ENCODE peak calls at places on chromosomes 11 and 22, in nine cellular contexts. U is EH; P is GM19239; R is kidney glomerular epithelial cell; B is stimulated activated CD8-positive, alpha-beta memory T cell treated with anti-CD3 and anti-CD28 coated beads, Interleukin-4, amount 100 ng/mL, for 4 hours; K is astrocyte of the spinal cord; N is NCI-H1417; T is EL; I is nephron progenitor cell. L is an unnamed sample.

GRCh38 chr11:14269956-14270355 is 89.0 kb downstream of the RRAS2 start:
- DNase-seq in P (no peak), U (no peak), N (no peak), B (no peak), T (no peak), K (no peak), R (no peak), I (no peak), L (no peak)

GRCh38 chr11:117145393-117145761 is 1.3 kb downstream of the PAFAH1B2 start:
- DNase-seq in B (no peak), R (peak; percentile 54), I (peak; percentile 48), P (no peak), K (peak; percentile 41), U (peak; percentile 54), N (no peak), T (peak; percentile 65), L (no peak)

GRCh38 chr11:106697058-106697457 is 321.2 kb downstream of the GUCY1A2 start:
- DNase-seq in P (no peak), B (no peak), T (peak; percentile 28), R (peak; percentile 58), N (no peak), K (peak; percentile 53), U (peak; percentile 46), I (no peak), L (no peak)

GRCh38 chr11:125165111-125165663 is 636 bp downstream of the PKNOX2 start:
- DNase-seq in I (peak; percentile 47), P (peak; percentile 56), T (peak; percentile 41), R (no peak), K (peak; percentile 51), U (peak; percentile 39), N (no peak), B (no peak), L (no peak)

GRCh38 chr22:43365715-43366440 is 22.7 kb upstream of the SCUBE1 start:
- DNase-seq in R (no peak), P (no peak), K (no peak), B (no peak), T (no peak), U (no peak), N (no peak), I (no peak), L (no peak)

GRCh38 chr22:22371031-22371541 is 126.5 kb downstream of the VPREB1 start:
- DNase-seq in K (no peak), N (no peak), T (no peak), P (no peak), B (no peak), U (no peak), R (no peak), I (no peak), L (no peak)

GRCh38 chr22:30605449-30606110 is 1.4 kb upstream of the TCN2 start:
- DNase-seq in I (peak; percentile 43), T (peak; percentile 39), P (peak; percentile 41), U (peak; percentile 41), N (peak; percentile 40), B (no peak), K (peak; percentile 45), R (peak; percentile 28), L (no peak)

GRCh38 chr22:42641801-42642413 is 1.5 kb upstream of the ATP5MGL start:
- DNase-seq in B (no peak), K (no peak), U (no peak), I (no peak), P (no peak), T (no peak), N (no peak), R (no peak), L (no peak)

GRCh38 chr11:62708423-62709261 is 1.2 kb downstream of the GNG3 start:
- DNase-seq in K (no peak), P (no peak), R (no peak), N (peak; percentile 70), I (no peak), B (peak; percentile 19), T (no peak), U (no peak), L (no peak)

GRCh38 chr22:28116261-28116673 is 197.2 kb upstream of the PITPNB start:
- DNase-seq in U (peak; percentile 94), B (no peak), I (no peak), K (peak; percentile 90), T (peak; percentile 94), P (no peak), N (no peak), R (peak; percentile 100), L (no peak)

GRCh38 chr11:117259417-117259816 is 26.9 kb downstream of the RNF214 start:
- DNase-seq in R (peak; percentile 33), P (no peak), I (no peak), U (peak; percentile 86), N (no peak), K (peak; percentile 59), T (peak; percentile 71), B (no peak), L (no peak)

GRCh38 chr22:17779286-17780115 is 5.2 kb upstream of the BID start:
- DNase-seq in R (no peak), N (no peak), B (no peak), P (peak; percentile 83), I (no peak), K (no peak), U (no peak), T (no peak), L (no peak)

GRCh38 chr11:128551641-128552335 is 35.6 kb downstream of the ETS1 start:
- DNase-seq in K (no peak), N (no peak), I (no peak), P (peak; percentile 32), R (no peak), U (no peak), T (no peak), B (no peak), L (no peak)

GRCh38 chr11:8712506-8712905 is 29.9 kb downstream of the RPL27A start:
- DNase-seq in N (no peak), P (no peak), B (no peak), R (no peak), T (no peak), U (no peak), K (no peak), I (no peak), L (no peak)

GRCh38 chr22:29487587-29487986 is 7.6 kb downstream of the NEFH start:
- DNase-seq in I (no peak), T (no peak), K (no peak), B (no peak), R (no peak), U (no peak), N (no peak), P (no peak), L (no peak)

GRCh38 chr22:36160499-36160942 is at the start of gene APOL3:
- DNase-seq in B (no peak), U (peak; percentile 66), I (no peak), R (no peak), T (peak; percentile 53), P (no peak), K (peak; percentile 68), N (no peak), L (no peak)

GRCh38 chr11:75288846-75289760 is 48.5 kb downstream of the TPBGL start:
- DNase-seq in P (no peak), I (no peak), B (no peak), N (no peak), T (no peak), K (no peak), U (peak; percentile 8), R (no peak), L (no peak)

GRCh38 chr22:46042786-46043185 is 65.8 kb upstream of the WNT7B start:
- DNase-seq in U (peak; percentile 74), N (no peak), P (no peak), K (no peak), R (no peak), B (no peak), I (no peak), T (peak; percentile 57), L (no peak)

GRCh38 chr11:118211006-118211405 is 13.8 kb downstream of the JAML start:
- DNase-seq in N (peak; percentile 16), R (peak; percentile 3), B (no peak), U (peak; percentile 20), T (peak; percentile 19), K (no peak), I (no peak), P (no peak), L (no peak)

GRCh38 chr22:50306753-50307749 is at the start of gene PLXNB2:
- DNase-seq in P (peak; percentile 89), K (peak; percentile 84), N (peak; percentile 44), I (peak; percentile 82), B (no peak), T (peak; percentile 80), R (no peak), U (peak; percentile 82), L (no peak)

GRCh38 chr11:66841861-66842260 is 1.4 kb upstream of the RCE1 start:
- DNase-seq in K (no peak), I (no peak), P (no peak), N (no peak), R (no peak), T (no peak), B (no peak), U (no peak), L (no peak)

GRCh38 chr22:46043339-46043738 is 66.4 kb upstream of the WNT7B start:
- DNase-seq in B (no peak), K (no peak), T (no peak), I (no peak), P (no peak), R (no peak), N (no peak), U (peak; percentile 17), L (no peak)

GRCh38 chr11:67374571-67375276 is 1.3 kb upstream of the CLCF1 start:
- DNase-seq in K (no peak), P (no peak), R (peak; percentile 87), B (no peak), U (peak; percentile 62), T (peak; percentile 52), I (no peak), N (no peak), L (no peak)

GRCh38 chr11:28195449-28195848 is 87.3 kb downstream of the METTL15 start:
- DNase-seq in U (peak; percentile 42), I (no peak), K (no peak), P (no peak), R (no peak), T (no peak), N (no peak), B (no peak), L (no peak)

L was measured in vagina.